ENCODE peak calls at places on chromosomes 12 and 14, in four cellular contexts. X is GM23248; M is stimulated activated CD4-positive, alpha-beta T cell treated with anti-CD3 and anti-CD28 coated beads, Interleukin-1b, Interleukin-23, amount 100 ng/mL, for 24 hours; G is HT1080. A is an unnamed sample.

GRCh38 chr12:107320929-107321618 is 227.7 kb upstream of the CRY1 start:
- DNase-seq in X (peak; percentile 47), M (peak; percentile 52), G (no peak), A (peak; percentile 47)

GRCh38 chr14:52142504-52142903 is 73.6 kb upstream of the NID2 start:
- DNase-seq in X (no peak), G (no peak), M (no peak), A (no peak)

GRCh38 chr12:87815738-87816137 is 213.5 kb downstream of the C12orf50 start:
- DNase-seq in M (no peak), X (peak; percentile 8), G (no peak), A (no peak)

GRCh38 chr12:63826002-63826585 is 18.4 kb upstream of the SRGAP1 start:
- DNase-seq in M (no peak), X (peak; percentile 86), G (peak; percentile 56), A (no peak)

GRCh38 chr12:122437656-122438121 is 15.2 kb upstream of the CLIP1 start:
- DNase-seq in M (no peak), X (peak; percentile 94), G (peak; percentile 71), A (no peak)

GRCh38 chr12:70661762-70662161 is 24.5 kb upstream of the PTPRB start:
- DNase-seq in M (no peak), X (peak; percentile 93), G (peak; percentile 67), A (no peak)

GRCh38 chr14:32629146-32629545 is 300.0 kb downstream of the AKAP6 start:
- DNase-seq in G (no peak), M (no peak), X (no peak), A (no peak)

GRCh38 chr12:89372584-89373370 is 20.5 kb upstream of the DUSP6 start:
- DNase-seq in M (no peak), X (no peak), G (no peak), A (no peak)

GRCh38 chr12:51976376-51977160 is 25.1 kb downstream of the ACVR1B start:
- DNase-seq in M (no peak), G (no peak), X (peak; percentile 88), A (no peak)

GRCh38 chr12:33529810-33530209 is 90.2 kb upstream of the SYT10 start:
- DNase-seq in G (no peak), X (no peak), M (no peak), A (no peak)

GRCh38 chr12:1445807-1446206 is 148.6 kb downstream of the FBXL14 start:
- DNase-seq in X (no peak), G (no peak), M (no peak), A (no peak)

GRCh38 chr12:108567388-108567787 is 5.0 kb downstream of the ISCU start:
- DNase-seq in X (no peak), G (no peak), M (no peak), A (no peak)

GRCh38 chr12:401235-402126 is at the start of gene CCDC77:
- DNase-seq in M (peak; percentile 85), X (peak; percentile 96), G (peak; percentile 93), A (peak; percentile 73)

GRCh38 chr12:99009654-99010296 is 364.7 kb downstream of the APAF1 start:
- DNase-seq in G (no peak), X (peak; percentile 26), M (no peak), A (no peak)

GRCh38 chr14:21041676-21042433 is at the start of gene RNASE7:
- DNase-seq in X (peak; percentile 76), G (peak; percentile 74), M (no peak), A (no peak)

GRCh38 chr14:54737132-54737711 is 165.4 kb downstream of the GCH1 start:
- DNase-seq in M (no peak), X (peak; percentile 73), G (peak; percentile 79), A (no peak)

GRCh38 chr14:92942576-92942975 is 19.6 kb downstream of the CHGA start:
- DNase-seq in M (no peak), X (no peak), G (no peak), A (no peak)